ENCODE peak calls at places on chromosomes 2 and 18, in nine cellular contexts. T is astrocyte of the spinal cord, Q is neural crest cell, U is body of pancreas, E is prostate gland, N is H9, I is right lobe of liver, X is RWPE1, C is fibroblast of villous mesenchyme. Z is an unnamed sample.

GRCh38 chr2:2646312-2647051 is 315.4 kb upstream of the MYT1L start:
- DNase-seq in E (no peak), Q (no peak), T (no peak), U (no peak), X (peak; percentile 30), C (no peak), N (no peak), I (no peak), Z (no peak)

GRCh38 chr2:42493885-42494433 is at the start of gene KCNG3:
- DNase-seq in X (peak; percentile 44), E (peak; percentile 61), N (peak; percentile 79), T (peak; percentile 22), C (peak; percentile 38), I (peak; percentile 63), U (peak; percentile 68), Q (peak; percentile 55), Z (peak; percentile 68)

GRCh38 chr2:188512456-188512855 is 220.8 kb downstream of the GULP1 start:
- DNase-seq in U (no peak), N (no peak), Q (no peak), I (no peak), E (no peak), T (peak; percentile 74), X (peak; percentile 9), C (peak; percentile 74), Z (no peak)

GRCh38 chr2:164770421-164770916 is 71.2 kb downstream of the COBLL1 start:
- DNase-seq in C (no peak), E (no peak), U (no peak), N (no peak), Q (no peak), T (no peak), I (no peak), X (no peak), Z (no peak)

GRCh38 chr2:234245945-234246344 is 195.4 kb downstream of the SPP2 start:
- DNase-seq in U (no peak), T (peak; percentile 95), E (no peak), C (peak; percentile 42), I (no peak), Q (no peak), N (no peak), X (peak; percentile 78), Z (no peak)

GRCh38 chr2:79129260-79129659 is 9.0 kb downstream of the REG1A start:
- DNase-seq in X (no peak), E (no peak), C (no peak), Q (no peak), I (no peak), N (no peak), U (no peak), T (no peak), Z (no peak)

GRCh38 chr2:1553671-1554295 is 140.5 kb downstream of the TPO start:
- DNase-seq in Q (no peak), N (no peak), X (peak; percentile 28), T (peak; percentile 83), E (no peak), U (no peak), C (peak; percentile 84), I (no peak), Z (no peak)

GRCh38 chr18:22494771-22495170 is 77.1 kb upstream of the CTAGE1 start:
- DNase-seq in Q (no peak), C (peak; percentile 57), X (no peak), I (no peak), U (no peak), N (no peak), T (peak; percentile 58), E (no peak), Z (no peak)

GRCh38 chr2:182444806-182445205 is 18.0 kb upstream of the PDE1A start:
- DNase-seq in E (no peak), T (peak; percentile 32), C (peak; percentile 39), X (no peak), I (no peak), U (no peak), N (no peak), Q (no peak), Z (no peak)

GRCh38 chr18:70030728-70031127 is 83.1 kb upstream of the CD226 start:
- DNase-seq in I (no peak), U (no peak), E (no peak), T (no peak), X (no peak), N (no peak), Q (no peak), C (no peak), Z (no peak)

GRCh38 chr2:233091595-233092375 is 31.6 kb downstream of the INPP5D start:
- DNase-seq in C (no peak), U (no peak), I (no peak), E (no peak), T (no peak), X (no peak), Q (no peak), N (no peak), Z (no peak)

GRCh38 chr18:3305354-3305762 is 43.4 kb downstream of the MYL12B start:
- DNase-seq in U (no peak), N (no peak), T (peak; percentile 98), X (peak; percentile 98), C (peak; percentile 99), Q (no peak), I (no peak), E (peak; percentile 66), Z (no peak)

GRCh38 chr2:89763254-89763580 is 1071.7 kb downstream of the RPIA start:
- DNase-seq in N (no peak), X (no peak), I (peak; percentile 58), E (no peak), U (peak; percentile 14), T (no peak), C (no peak), Q (no peak), Z (no peak)

GRCh38 chr18:23189768-23190661 is 54.7 kb downstream of the CABLES1 start:
- DNase-seq in C (no peak), T (no peak), I (peak; percentile 79), E (no peak), Q (no peak), N (no peak), X (no peak), U (no peak), Z (peak; percentile 77)

GRCh38 chr2:46849741-46850474 is 65.7 kb downstream of the MCFD2 start:
- DNase-seq in X (no peak), C (peak; percentile 93), N (no peak), Q (no peak), U (peak; percentile 45), I (no peak), E (peak; percentile 26), T (peak; percentile 95), Z (peak; percentile 48)

GRCh38 chr2:58156780-58157179 is 84.3 kb downstream of the FANCL start:
- DNase-seq in N (no peak), I (no peak), C (peak; percentile 80), T (peak; percentile 83), Q (no peak), U (no peak), X (no peak), E (no peak), Z (no peak)

DNA sequence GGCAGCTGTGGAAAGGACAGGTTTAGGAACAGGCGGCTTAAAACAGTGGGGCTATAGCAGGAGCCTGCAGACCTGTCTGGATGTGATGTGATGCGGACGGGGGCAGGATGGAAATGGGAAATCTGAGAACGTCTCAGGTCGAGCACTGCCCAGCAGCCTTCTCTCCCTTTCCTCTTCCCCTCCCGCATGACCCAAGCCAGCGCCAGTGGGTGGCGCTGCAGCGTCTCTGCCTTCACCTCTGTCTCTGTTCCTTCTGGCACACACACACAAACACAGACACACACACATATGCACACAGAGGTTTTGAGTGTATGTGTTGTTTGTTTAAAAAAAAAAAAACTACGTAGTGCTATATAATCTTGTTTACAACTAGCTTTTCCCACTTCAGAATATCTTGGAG is 82.0 kb upstream of the SLC66A3 start:
- DNase-seq in U (peak; percentile 37), X (no peak), E (no peak), N (peak; percentile 87), T (peak; percentile 16), I (no peak), Q (peak; percentile 63), C (peak; percentile 52), Z (peak; percentile 28)
- TF ChIP-seq CTCF in U (peak; percentile 37), X (peak; percentile 9), E (no peak), N (peak; percentile 91), T (peak; percentile 58), I (peak; percentile 26), Q (peak; percentile 64), C (peak; percentile 66), Z (no peak)

DNA sequence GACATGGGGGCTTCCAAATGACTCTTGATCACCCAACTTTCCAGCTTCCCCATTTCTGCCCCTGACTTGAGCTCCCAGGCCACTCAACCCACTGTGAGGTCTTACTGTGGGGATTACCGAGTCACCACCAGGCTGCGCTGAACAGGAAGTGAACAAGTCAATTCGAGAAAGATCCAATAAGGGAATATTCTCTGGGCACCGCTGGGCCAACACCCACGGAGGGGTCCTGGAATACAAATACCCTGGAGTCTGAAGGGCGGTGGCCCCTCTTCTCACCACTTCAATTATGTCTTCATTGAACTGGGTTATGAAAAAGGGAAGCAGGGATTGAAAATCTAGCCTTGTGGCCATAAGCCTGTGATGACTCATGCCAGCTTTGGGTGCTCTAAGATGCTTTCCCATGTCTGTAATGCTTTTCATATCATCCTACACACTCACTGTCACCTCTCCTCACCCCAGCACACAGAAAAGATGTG is 37.7 kb downstream of the BCL11A start:
- DNase-seq in C (peak; percentile 65), N (peak; percentile 24), X (no peak), T (peak; percentile 92), E (no peak), Q (no peak), I (no peak), U (no peak), Z (no peak)
- TF ChIP-seq CTCF in C (peak; percentile 2), N (no peak), X (no peak), T (peak; percentile 41), E (no peak), Q (no peak), I (no peak), U (no peak), Z (no peak)

GRCh38 chr2:187194049-187194448 is 254.0 kb downstream of the CALCRL start:
- DNase-seq in Q (no peak), U (no peak), T (no peak), X (no peak), I (no peak), C (no peak), N (no peak), E (no peak), Z (no peak)
- TF ChIP-seq CTCF in Q (no peak), U (no peak), T (no peak), X (no peak), I (no peak), C (no peak), N (no peak), E (no peak), Z (no peak)

GRCh38 chr2:202161106-202161836 is 77.1 kb downstream of the SUMO1 start:
- DNase-seq in E (no peak), U (no peak), C (peak; percentile 40), N (no peak), Q (no peak), X (no peak), I (no peak), T (no peak), Z (no peak)

GRCh38 chr2:202154613-202155281 is 81.7 kb downstream of the KIAA2012 start:
- DNase-seq in U (no peak), C (peak; percentile 31), X (no peak), N (no peak), I (no peak), Q (no peak), E (no peak), T (peak; percentile 54), Z (no peak)

GRCh38 chr2:202157211-202157985 is 81.0 kb downstream of the SUMO1 start:
- DNase-seq in N (no peak), T (no peak), Q (no peak), C (no peak), X (no peak), I (no peak), U (no peak), E (no peak), Z (no peak)

GRCh38 chr2:202164409-202164808 is 74.0 kb downstream of the SUMO1 start:
- DNase-seq in X (no peak), C (peak; percentile 84), N (no peak), T (no peak), I (no peak), E (no peak), U (no peak), Q (no peak), Z (no peak)

GRCh38 chr2:202158796-202159195 is 79.6 kb downstream of the SUMO1 start:
- DNase-seq in E (peak; percentile 8), U (no peak), C (no peak), X (no peak), Q (no peak), N (no peak), I (no peak), T (peak; percentile 37), Z (no peak)
- TF ChIP-seq CTCF in E (peak; percentile 23), U (no peak), C (peak; percentile 35), X (no peak), Q (no peak), N (peak; percentile 39), I (no peak), T (peak; percentile 60), Z (no peak)